ENCODE peak calls at places on chromosomes 4 and X, in four cellular contexts. E is non-pigmented ciliary epithelial cell, A is adrenal gland, B is iPS DF 19.7. J is an unnamed sample.

GRCh38 chrX:13659057-13659456 is 6.1 kb downstream of the TCEANC start:
- DNase-seq in E (no peak), A (no peak), B (no peak), J (no peak)

GRCh38 chrX:69523314-69523713 is 19.2 kb downstream of the NALF2 start:
- DNase-seq in E (no peak), A (no peak), B (no peak), J (no peak)

GRCh38 chr4:182530451-182530850 is 287.2 kb downstream of the TENM3 start:
- DNase-seq in E (no peak), A (no peak), B (no peak), J (no peak)

GRCh38 chrX:39983715-39984114 is 114.0 kb downstream of the BCOR start:
- DNase-seq in E (peak; percentile 42), A (no peak), B (no peak), J (peak; percentile 56)

GRCh38 chrX:136525738-136526606 is 6.0 kb upstream of the VGLL1 start:
- DNase-seq in E (peak; percentile 49), A (peak; percentile 85), B (no peak), J (no peak)

GRCh38 chr4:82372502-82372873 is 1.3 kb downstream of the HNRNPD start:
- DNase-seq in E (no peak), A (no peak), B (no peak), J (no peak)

GRCh38 chrX:93420090-93420489 is 253.3 kb downstream of the NAP1L3 start:
- DNase-seq in E (no peak), A (no peak), B (no peak), J (no peak)

GRCh38 chrX:129953881-129954280 is 28.6 kb upstream of the BCORL1 start:
- DNase-seq in E (no peak), A (no peak), B (no peak), J (no peak)

GRCh38 chr4:33722254-33722653 is 2522.1 kb downstream of the ARAP2 start:
- DNase-seq in E (peak; percentile 42), A (no peak), B (no peak), J (no peak)

GRCh38 chr4:16931906-16932305 is 33.5 kb upstream of the LDB2 start:
- DNase-seq in E (no peak), A (no peak), B (no peak), J (no peak)

GRCh38 chr4:24244663-24245519 is 339.5 kb downstream of the DHX15 start:
- DNase-seq in E (no peak), A (no peak), B (no peak), J (no peak)